ENCODE peak calls at places on chromosomes 6 and 20, in six cellular contexts. E, N, B, K, Q and P are unnamed samples.

GRCh38 chr6:167090171-167090570 is 32.7 kb upstream of the CCR6 start:
- DNase-seq in N (no peak), Q (no peak), B (no peak), E (no peak), K (no peak), P (no peak)

GRCh38 chr6:91082311-91082803 is 495.5 kb upstream of the MAP3K7 start:
- DNase-seq in Q (no peak), K (no peak), B (no peak), E (no peak), N (no peak), P (peak)

GRCh38 chr6:87078983-87079616 is 15.8 kb downstream of the CGA start:
- DNase-seq in E (peak), Q (peak), K (peak), B (peak), N (no peak), P (peak)

GRCh38 chr20:1674361-1674760 is 16.8 kb upstream of the SIRPG start:
- DNase-seq in K (no peak), E (no peak), Q (no peak), B (peak), N (no peak), P (no peak)

GRCh38 chr6:38570750-38571149 is 69.0 kb downstream of the BTBD9 start:
- DNase-seq in B (no peak), E (peak), N (no peak), Q (no peak), K (peak), P (no peak)

GRCh38 chr6:129929433-129929832 is 68.3 kb upstream of the TMEM244 start:
- DNase-seq in Q (no peak), N (no peak), K (peak), E (peak), B (no peak), P (no peak)

GRCh38 chr6:90297124-90297865 is 652 bp upstream of the BACH2 start:
- DNase-seq in N (no peak), K (no peak), B (no peak), E (no peak), Q (peak), P (no peak)

GRCh38 chr6:44572346-44572745 is 184.8 kb downstream of the CDC5L start:
- DNase-seq in N (no peak), B (no peak), K (no peak), E (no peak), Q (no peak), P (no peak)

GRCh38 chr20:59636791-59637370 is 32.5 kb downstream of the PHACTR3 start:
- DNase-seq in Q (no peak), K (no peak), N (no peak), B (no peak), E (no peak), P (no peak)

GRCh38 chr6:136439514-136440186 is 110.6 kb downstream of the MAP7 start:
- DNase-seq in B (no peak), Q (no peak), K (no peak), N (no peak), E (no peak), P (no peak)

GRCh38 chr6:6978731-6979130 is 129.0 kb upstream of the RREB1 start:
- DNase-seq in E (no peak), N (no peak), K (no peak), B (no peak), Q (no peak), P (no peak)

GRCh38 chr6:54048782-54049181 is 62.5 kb upstream of the MLIP start:
- DNase-seq in K (no peak), N (no peak), E (no peak), B (no peak), Q (no peak), P (no peak)

GRCh38 chr20:51628533-51629398 is 86.2 kb upstream of the NFATC2 start:
- DNase-seq in Q (no peak), B (peak), E (peak), N (no peak), K (no peak), P (no peak)

GRCh38 chr20:47781631-47782030 is 3.6 kb downstream of the SULF2 start:
- DNase-seq in E (peak), K (no peak), Q (no peak), B (no peak), N (no peak), P (no peak)

GRCh38 chr6:157966597-157966977 is 15.1 kb upstream of the SYNJ2 start:
- DNase-seq in Q (no peak), N (no peak), E (no peak), B (no peak), K (no peak), P (no peak)

GRCh38 chr6:55448446-55448845 is 121.2 kb downstream of the GFRAL start:
- DNase-seq in N (no peak), E (no peak), Q (no peak), K (no peak), B (no peak), P (no peak)

GRCh38 chr6:156925718-156926607 is 148.8 kb downstream of the ARID1B start:
- DNase-seq in E (peak), N (no peak), K (peak), B (no peak), Q (no peak), P (no peak)

GRCh38 chr20:43433250-43433854 is 24.3 kb upstream of the SRSF6 start:
- DNase-seq in E (no peak), K (no peak), Q (no peak), B (no peak), N (no peak), P (no peak)

GRCh38 chr20:54995021-54995420 is 519.6 kb downstream of the DOK5 start:
- DNase-seq in Q (no peak), K (no peak), B (no peak), N (no peak), E (peak), P (no peak)

GRCh38 chr6:168042426-168043192 is 36.4 kb downstream of the FRMD1 start:
- DNase-seq in Q (no peak), K (no peak), N (no peak), B (no peak), E (no peak), P (no peak)

GRCh38 chr6:83804886-83805285 is 48.3 kb upstream of the RIPPLY2 start:
- DNase-seq in N (no peak), E (no peak), K (no peak), B (no peak), Q (no peak), P (no peak)

GRCh38 chr20:16476032-16476431 is 97.2 kb downstream of the KIF16B start:
- DNase-seq in N (no peak), K (peak), B (no peak), Q (no peak), E (peak), P (peak)

GRCh38 chr6:77397561-77397960 is 65.7 kb downstream of the HTR1B start:
- DNase-seq in N (no peak), E (no peak), K (no peak), Q (no peak), B (no peak), P (no peak)

GRCh38 chr6:42313038-42313437 is 95.4 kb upstream of the MRPS10 start:
- DNase-seq in Q (no peak), K (peak), N (no peak), E (peak), B (no peak), P (no peak)

GRCh38 chr20:35174458-35175216 is 2.8 kb downstream of the PROCR start:
- DNase-seq in N (no peak), Q (no peak), E (no peak), K (no peak), B (no peak), P (no peak)

GRCh38 chr6:62523630-62524029 is 237.6 kb upstream of the KHDRBS2 start:
- DNase-seq in Q (no peak), K (no peak), N (no peak), E (no peak), B (no peak), P (no peak)

GRCh38 chr6:110409794-110410193 is 5.6 kb downstream of the DDO start:
- DNase-seq in K (no peak), N (no peak), E (no peak), B (no peak), Q (no peak), P (no peak)

GRCh38 chr6:131651782-131652181 is 14.7 kb downstream of the ENPP3 start:
- DNase-seq in N (no peak), Q (no peak), B (no peak), E (no peak), K (no peak), P (no peak)

GRCh38 chr6:33927551-33927950 is 123.7 kb upstream of the MLN start:
- DNase-seq in N (no peak), E (peak), Q (no peak), K (peak), B (no peak), P (no peak)

GRCh38 chr6:86756623-86757246 is 180.6 kb upstream of the HTR1E start:
- DNase-seq in Q (no peak), E (no peak), K (no peak), B (no peak), N (no peak), P (no peak)

GRCh38 chr6:98764378-98764911 is 69.9 kb upstream of the POU3F2 start:
- DNase-seq in K (no peak), N (no peak), B (no peak), E (peak), Q (no peak), P (no peak)